ENCODE peak calls at places on chromosome 1, in four cellular contexts. One of them, this sample, is unnamed.

GRCh38 chr1:108742268-108742667 is 4.2 kb upstream of the STXBP3 start:
- DNase-seq in H1: no peak
- DNase-seq in stomach: no peak
- DNase-seq in ovary: no peak
- DNase-seq in this sample: no peak

GRCh38 chr1:11215018-11216005 is 26.2 kb downstream of the ANGPTL7 start:
- DNase-seq in H1: no peak
- DNase-seq in ovary: no peak
- DNase-seq in stomach: no peak
- DNase-seq in this sample: no peak

GRCh38 chr1:47409311-47410085 is 6.6 kb upstream of the FOXE3 start:
- DNase-seq in stomach: no peak
- DNase-seq in H1: no peak
- DNase-seq in ovary: no peak
- DNase-seq in this sample: no peak

GRCh38 chr1:182054698-182055326 is 6.7 kb downstream of the ZNF648 start:
- DNase-seq in stomach: no peak
- DNase-seq in H1: no peak
- DNase-seq in ovary: no peak
- DNase-seq in this sample: no peak

GRCh38 chr1:25572708-25573590 is 29.5 kb downstream of the LDLRAP1 start:
- DNase-seq in H1: peak; percentile 39
- DNase-seq in ovary: no peak
- DNase-seq in stomach: peak; percentile 62
- DNase-seq in this sample: no peak

GRCh38 chr1:23140940-23141596 is 27.6 kb downstream of the LUZP1 start:
- DNase-seq in H1: no peak
- DNase-seq in ovary: no peak
- DNase-seq in stomach: no peak
- DNase-seq in this sample: no peak

GRCh38 chr1:203545032-203545816 is 51.3 kb downstream of the OPTC start:
- DNase-seq in ovary: no peak
- DNase-seq in H1: no peak
- DNase-seq in stomach: no peak
- DNase-seq in this sample: no peak

GRCh38 chr1:211527006-211527405 is 35.0 kb upstream of the RD3 start:
- DNase-seq in stomach: no peak
- DNase-seq in H1: no peak
- DNase-seq in ovary: no peak
- DNase-seq in this sample: no peak

GRCh38 chr1:59707216-59707615 is 107.5 kb upstream of the HOOK1 start:
- DNase-seq in ovary: peak; percentile 56
- DNase-seq in H1: no peak
- DNase-seq in stomach: no peak
- DNase-seq in this sample: no peak
- H3K4me3 ChIP-seq in ovary: no peak overlapping the region
- H3K4me3 ChIP-seq in H1: no peak overlapping the region
- H3K4me3 ChIP-seq in stomach: no peak overlapping the region
- H3K4me3 ChIP-seq in this sample: no peak overlapping the region

DNA sequence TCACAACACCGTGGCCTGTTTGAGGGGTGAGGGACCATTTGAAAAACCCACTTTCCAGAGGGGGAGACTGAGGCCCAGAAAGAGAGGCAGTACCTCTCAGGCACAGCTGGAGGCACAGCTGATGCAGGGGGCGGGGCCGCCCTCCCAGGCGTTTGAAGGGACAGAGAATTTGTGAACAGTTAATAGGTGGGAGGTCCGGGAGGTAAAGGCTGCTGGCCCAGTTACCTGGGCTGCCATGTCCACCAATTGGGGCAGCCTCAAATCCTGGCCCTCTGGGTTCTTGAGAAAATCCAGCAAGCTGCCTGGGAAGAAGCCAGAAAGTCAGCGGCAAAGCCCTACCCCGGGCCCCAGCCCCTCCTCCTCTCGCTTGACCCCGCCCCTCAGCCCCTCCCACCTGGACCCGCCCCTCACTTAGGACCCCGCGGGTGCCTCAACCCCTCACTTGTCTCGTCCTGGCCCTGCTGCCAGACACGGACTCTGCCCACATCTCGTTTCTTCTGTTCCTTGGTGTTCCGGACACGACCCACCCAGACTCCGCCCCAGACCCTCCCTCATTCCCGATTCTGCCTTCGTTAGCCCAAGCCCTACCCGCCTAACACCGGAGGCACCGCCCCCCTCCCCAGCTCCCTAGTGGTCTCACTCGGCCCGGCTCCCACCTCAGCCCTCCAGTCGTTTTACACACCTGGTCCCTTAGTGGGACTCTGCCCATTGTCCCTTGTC is 10.8 kb upstream of the AHDC1 start:
- DNase-seq in ovary: peak; percentile 21
- DNase-seq in stomach: no peak
- DNase-seq in H1: no peak
- DNase-seq in this sample: peak; percentile 66
- TF ChIP-seq EP300 in ovary: no peak
- TF ChIP-seq EP300 in stomach: no peak
- TF ChIP-seq EP300 in H1: no peak
- TF ChIP-seq EP300 in this sample: no peak

GRCh38 chr1:202213361-202214088 is 19.9 kb downstream of the LGR6 start:
- DNase-seq in H1: no peak
- DNase-seq in stomach: no peak
- DNase-seq in ovary: no peak
- DNase-seq in this sample: no peak
- H3K4me3 ChIP-seq in H1: peak overlapping the region; percentile 61
- H3K4me3 ChIP-seq in stomach: peak overlapping the region; percentile 28
- H3K4me3 ChIP-seq in ovary: no peak overlapping the region
- H3K4me3 ChIP-seq in this sample: no peak overlapping the region

DNA sequence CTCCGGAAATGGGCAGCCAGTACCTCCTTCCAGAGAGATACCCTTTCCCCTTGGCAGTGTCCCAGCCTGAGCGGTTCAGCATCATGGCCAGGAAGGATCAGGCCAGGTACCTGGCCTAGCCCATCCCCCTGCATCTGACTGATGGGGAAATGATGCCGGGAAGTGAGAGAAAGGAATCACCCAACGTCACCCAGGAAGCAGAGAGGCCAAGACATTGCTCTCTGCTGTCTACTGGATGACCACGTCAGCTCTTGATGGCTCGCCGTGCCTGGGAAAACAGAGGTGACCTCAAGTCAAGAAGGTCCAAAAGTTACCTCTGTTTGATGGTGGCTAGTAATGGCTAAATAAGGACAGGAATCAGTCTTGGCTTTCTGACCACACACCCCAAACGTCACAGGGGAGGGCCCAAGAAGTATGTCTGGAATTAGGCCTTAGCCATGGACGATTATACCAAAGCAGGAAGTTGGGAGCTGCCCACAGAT is 79.0 kb downstream of the MRPL37 start:
- DNase-seq in H1: no peak
- DNase-seq in ovary: peak; percentile 54
- DNase-seq in stomach: peak; percentile 63
- DNase-seq in this sample: no peak
- TF ChIP-seq EP300 in H1: no peak
- TF ChIP-seq EP300 in ovary: peak; percentile 90
- TF ChIP-seq EP300 in stomach: peak; percentile 62
- TF ChIP-seq EP300 in this sample: no peak

This sample was measured in upper lobe of left lung.